ENCODE peak calls at places on chromosome 20, in ten cellular contexts. One of them, this sample, is unnamed.

GRCh38 chr20:13839421-13840092 is 54.7 kb downstream of the NDUFAF5 start:
- DNase-seq in hepatocyte: no peak
- DNase-seq in GM23338: no peak
- DNase-seq in small intestine: no peak
- DNase-seq in GM23248: peak; percentile 91
- DNase-seq in HCT116: no peak
- DNase-seq in pancreas: no peak
- DNase-seq in aorta: no peak
- DNase-seq in lower lobe of right lung: no peak
- DNase-seq in IMR-90: peak; percentile 41
- DNase-seq in this sample: no peak

GRCh38 chr20:19115581-19115980 is 96.9 kb upstream of the SLC24A3 start:
- DNase-seq in hepatocyte: no peak
- DNase-seq in GM23338: no peak
- DNase-seq in small intestine: no peak
- DNase-seq in GM23248: no peak
- DNase-seq in HCT116: no peak
- DNase-seq in pancreas: no peak
- DNase-seq in aorta: no peak
- DNase-seq in lower lobe of right lung: no peak
- DNase-seq in IMR-90: no peak
- DNase-seq in this sample: peak; percentile 58

GRCh38 chr20:23048283-23049200 is 930 bp downstream of the THBD start:
- DNase-seq in hepatocyte: peak; percentile 76
- DNase-seq in GM23338: peak; percentile 84
- DNase-seq in small intestine: peak; percentile 24
- DNase-seq in GM23248: peak; percentile 78
- DNase-seq in HCT116: no peak
- DNase-seq in pancreas: no peak
- DNase-seq in aorta: peak; percentile 89
- DNase-seq in lower lobe of right lung: peak; percentile 89
- DNase-seq in IMR-90: peak; percentile 1
- DNase-seq in this sample: no peak

GRCh38 chr20:57243480-57244220 is 22.8 kb downstream of the BMP7 start:
- DNase-seq in hepatocyte: no peak
- DNase-seq in GM23338: no peak
- DNase-seq in small intestine: no peak
- DNase-seq in GM23248: no peak
- DNase-seq in HCT116: no peak
- DNase-seq in pancreas: no peak
- DNase-seq in aorta: no peak
- DNase-seq in lower lobe of right lung: no peak
- DNase-seq in IMR-90: no peak
- DNase-seq in this sample: no peak

GRCh38 chr20:41407617-41408016 is 41.0 kb upstream of the EMILIN3 start:
- DNase-seq in hepatocyte: no peak
- DNase-seq in GM23338: no peak
- DNase-seq in small intestine: no peak
- DNase-seq in GM23248: no peak
- DNase-seq in HCT116: no peak
- DNase-seq in pancreas: no peak
- DNase-seq in aorta: no peak
- DNase-seq in lower lobe of right lung: no peak
- DNase-seq in IMR-90: no peak
- DNase-seq in this sample: no peak

GRCh38 chr20:9889270-9889981 is 50.5 kb upstream of the PAK5 start:
- DNase-seq in hepatocyte: no peak
- DNase-seq in GM23338: no peak
- DNase-seq in small intestine: peak; percentile 66
- DNase-seq in GM23248: no peak
- DNase-seq in HCT116: no peak
- DNase-seq in pancreas: no peak
- DNase-seq in aorta: no peak
- DNase-seq in lower lobe of right lung: no peak
- DNase-seq in IMR-90: no peak
- DNase-seq in this sample: no peak

GRCh38 chr20:51966296-51966971 is 164.1 kb upstream of the SALL4 start:
- DNase-seq in hepatocyte: peak; percentile 75
- DNase-seq in GM23338: peak; percentile 95
- DNase-seq in small intestine: peak; percentile 53
- DNase-seq in GM23248: peak; percentile 79
- DNase-seq in HCT116: peak; percentile 81
- DNase-seq in pancreas: peak; percentile 23
- DNase-seq in aorta: no peak
- DNase-seq in lower lobe of right lung: no peak
- DNase-seq in IMR-90: peak; percentile 63
- DNase-seq in this sample: no peak

GRCh38 chr20:57703013-57703412 is 6.8 kb downstream of the PMEPA1 start:
- DNase-seq in hepatocyte: no peak
- DNase-seq in GM23338: no peak
- DNase-seq in small intestine: no peak
- DNase-seq in GM23248: no peak
- DNase-seq in HCT116: no peak
- DNase-seq in pancreas: no peak
- DNase-seq in aorta: no peak
- DNase-seq in lower lobe of right lung: no peak
- DNase-seq in IMR-90: no peak
- DNase-seq in this sample: no peak

GRCh38 chr20:43731927-43732326 is 5.1 kb upstream of the GTSF1L start:
- DNase-seq in hepatocyte: no peak
- DNase-seq in GM23338: no peak
- DNase-seq in small intestine: no peak
- DNase-seq in GM23248: no peak
- DNase-seq in HCT116: no peak
- DNase-seq in pancreas: no peak
- DNase-seq in aorta: peak; percentile 55
- DNase-seq in lower lobe of right lung: no peak
- DNase-seq in IMR-90: no peak
- DNase-seq in this sample: no peak

GRCh38 chr20:35699127-35699913 is at the start of the genes NFS1 and ROMO1:
- DNase-seq in hepatocyte: peak; percentile 95
- DNase-seq in GM23338: peak; percentile 95
- DNase-seq in small intestine: peak; percentile 80
- DNase-seq in GM23248: peak; percentile 96
- DNase-seq in HCT116: peak; percentile 56
- DNase-seq in pancreas: peak; percentile 74
- DNase-seq in aorta: peak; percentile 96
- DNase-seq in lower lobe of right lung: peak; percentile 91
- DNase-seq in IMR-90: peak; percentile 76
- DNase-seq in this sample: peak; percentile 86

GRCh38 chr20:55160022-55160421 is 684.6 kb downstream of the DOK5 start:
- DNase-seq in hepatocyte: peak; percentile 10
- DNase-seq in GM23338: no peak
- DNase-seq in small intestine: no peak
- DNase-seq in GM23248: no peak
- DNase-seq in HCT116: no peak
- DNase-seq in pancreas: no peak
- DNase-seq in aorta: no peak
- DNase-seq in lower lobe of right lung: no peak
- DNase-seq in IMR-90: no peak
- DNase-seq in this sample: no peak

GRCh38 chr20:59518881-59519706 is 85.2 kb upstream of the PHACTR3 start:
- DNase-seq in hepatocyte: peak; percentile 82
- DNase-seq in GM23338: peak; percentile 85
- DNase-seq in small intestine: peak; percentile 65
- DNase-seq in GM23248: peak; percentile 64
- DNase-seq in HCT116: peak; percentile 51
- DNase-seq in pancreas: peak; percentile 51
- DNase-seq in aorta: no peak
- DNase-seq in lower lobe of right lung: no peak
- DNase-seq in IMR-90: peak; percentile 47
- DNase-seq in this sample: no peak

GRCh38 chr20:19881990-19882389 is 123.9 kb downstream of the RIN2 start:
- DNase-seq in hepatocyte: no peak
- DNase-seq in GM23338: no peak
- DNase-seq in small intestine: no peak
- DNase-seq in GM23248: no peak
- DNase-seq in HCT116: no peak
- DNase-seq in pancreas: no peak
- DNase-seq in aorta: no peak
- DNase-seq in lower lobe of right lung: no peak
- DNase-seq in IMR-90: no peak
- DNase-seq in this sample: no peak

GRCh38 chr20:61353261-61353995 is 101.4 kb downstream of the CDH4 start:
- DNase-seq in hepatocyte: no peak
- DNase-seq in GM23338: no peak
- DNase-seq in small intestine: no peak
- DNase-seq in GM23248: peak; percentile 9
- DNase-seq in HCT116: no peak
- DNase-seq in pancreas: no peak
- DNase-seq in aorta: no peak
- DNase-seq in lower lobe of right lung: no peak
- DNase-seq in IMR-90: peak; percentile 37
- DNase-seq in this sample: no peak

GRCh38 chr20:45230631-45231030 is 9.5 kb downstream of the SEMG2 start:
- DNase-seq in hepatocyte: no peak
- DNase-seq in GM23338: peak; percentile 4
- DNase-seq in small intestine: no peak
- DNase-seq in GM23248: no peak
- DNase-seq in HCT116: no peak
- DNase-seq in pancreas: no peak
- DNase-seq in aorta: no peak
- DNase-seq in lower lobe of right lung: no peak
- DNase-seq in IMR-90: no peak
- DNase-seq in this sample: no peak
- H3K4me3 ChIP-seq in hepatocyte: no peak overlapping the region
- H3K4me3 ChIP-seq in GM23338: no peak overlapping the region
- H3K4me3 ChIP-seq in small intestine: no peak overlapping the region
- H3K4me3 ChIP-seq in GM23248: no peak overlapping the region
- H3K4me3 ChIP-seq in HCT116: no peak overlapping the region
- H3K4me3 ChIP-seq in pancreas: no peak overlapping the region
- H3K4me3 ChIP-seq in aorta: no peak overlapping the region
- H3K4me3 ChIP-seq in lower lobe of right lung: no peak overlapping the region
- H3K4me3 ChIP-seq in IMR-90: no peak overlapping the region
- H3K4me3 ChIP-seq in this sample: no peak overlapping the region

DNA sequence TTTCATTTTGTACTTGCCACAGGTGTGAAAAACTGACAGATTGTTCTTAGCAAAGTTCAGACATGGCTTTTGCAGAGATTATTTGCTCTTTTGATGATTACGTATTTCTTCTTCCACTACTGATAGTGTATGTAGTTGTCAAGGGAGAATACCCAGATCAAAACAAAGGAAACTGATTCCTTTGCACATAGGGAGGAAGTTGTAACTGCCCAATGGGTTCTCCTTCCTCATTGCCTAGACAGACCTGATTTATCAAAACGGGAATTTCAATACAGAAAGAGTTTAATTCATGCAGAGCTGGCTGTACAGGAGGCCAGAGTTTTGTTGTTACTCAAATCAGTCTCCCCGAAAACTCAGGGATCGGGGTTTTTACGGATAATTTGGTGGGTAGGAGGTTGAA is 214.7 kb downstream of the BCAS1 start:
- DNase-seq in hepatocyte: no peak
- DNase-seq in GM23338: no peak
- DNase-seq in small intestine: no peak
- DNase-seq in GM23248: no peak
- DNase-seq in HCT116: no peak
- DNase-seq in pancreas: no peak
- DNase-seq in aorta: no peak
- DNase-seq in lower lobe of right lung: no peak
- DNase-seq in IMR-90: no peak
- DNase-seq in this sample: no peak
- H3K27ac ChIP-seq in hepatocyte: no peak overlapping the region
- H3K27ac ChIP-seq in GM23338: no peak overlapping the region
- H3K27ac ChIP-seq in small intestine: peak overlapping the region; percentile 38
- H3K27ac ChIP-seq in GM23248: no peak overlapping the region
- H3K27ac ChIP-seq in HCT116: no peak overlapping the region
- H3K27ac ChIP-seq in pancreas: no peak overlapping the region
- H3K27ac ChIP-seq in aorta: no peak overlapping the region
- H3K27ac ChIP-seq in lower lobe of right lung: peak overlapping the region; percentile 3
- H3K27ac ChIP-seq in IMR-90: no peak overlapping the region
- H3K27ac ChIP-seq in this sample: no peak overlapping the region

DNA sequence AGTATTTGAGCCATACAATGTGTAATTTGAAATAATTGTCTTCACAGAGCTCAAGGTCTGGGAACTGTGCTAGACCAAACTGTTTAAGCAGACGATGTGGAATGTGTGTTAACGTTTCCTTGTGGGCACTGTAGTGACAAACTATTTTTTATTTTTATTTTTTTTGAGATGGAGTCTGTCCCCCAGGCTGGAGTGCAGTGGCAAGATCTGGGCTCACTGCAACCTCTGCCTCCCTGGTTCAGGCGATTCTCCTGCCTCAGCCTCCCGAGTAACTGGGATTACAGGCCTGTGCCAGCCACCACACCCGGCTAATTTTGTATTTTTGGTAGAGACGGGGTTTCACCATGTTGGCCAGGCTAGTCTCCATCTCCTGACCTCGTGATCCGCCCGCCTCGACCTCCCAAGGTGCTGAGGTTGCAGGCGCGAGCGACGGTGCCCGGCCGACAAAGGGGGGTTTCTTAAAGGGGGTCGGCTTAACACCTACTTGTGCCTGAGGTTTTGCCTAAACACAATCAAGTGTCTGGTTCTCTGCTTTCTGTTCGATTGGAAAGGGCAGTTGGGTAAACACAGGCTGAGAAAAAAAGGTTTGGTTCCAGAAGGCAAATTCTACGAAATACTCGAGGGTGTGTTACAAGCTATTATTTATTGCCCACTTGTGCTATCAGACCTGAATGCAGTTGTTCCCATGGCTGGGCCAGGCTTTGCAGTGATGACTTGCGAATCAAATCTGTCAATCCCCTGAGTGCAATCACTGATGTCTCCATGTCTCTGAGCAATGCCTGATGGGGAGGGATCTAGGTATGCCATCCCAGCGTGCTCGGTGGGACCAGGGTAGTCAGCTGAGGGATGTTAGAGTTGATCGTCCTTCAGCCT is 1.3 kb downstream of the NOP56 start:
- DNase-seq in hepatocyte: no peak
- DNase-seq in GM23338: no peak
- DNase-seq in small intestine: no peak
- DNase-seq in GM23248: no peak
- DNase-seq in HCT116: no peak
- DNase-seq in pancreas: no peak
- DNase-seq in aorta: no peak
- DNase-seq in lower lobe of right lung: no peak
- DNase-seq in IMR-90: no peak
- DNase-seq in this sample: no peak
- H3K4me3 ChIP-seq in hepatocyte: peak overlapping the region; percentile 86
- H3K4me3 ChIP-seq in GM23338: peak overlapping the region; percentile 99
- H3K4me3 ChIP-seq in small intestine: peak overlapping the region; percentile 72
- H3K4me3 ChIP-seq in GM23248: peak overlapping the region; percentile 89
- H3K4me3 ChIP-seq in HCT116: peak overlapping the region; percentile 98
- H3K4me3 ChIP-seq in pancreas: peak overlapping the region; percentile 91
- H3K4me3 ChIP-seq in aorta: peak overlapping the region; percentile 20
- H3K4me3 ChIP-seq in lower lobe of right lung: peak overlapping the region; percentile 97
- H3K4me3 ChIP-seq in IMR-90: peak overlapping the region; percentile 90
- H3K4me3 ChIP-seq in this sample: peak overlapping the region; percentile 54

DNA sequence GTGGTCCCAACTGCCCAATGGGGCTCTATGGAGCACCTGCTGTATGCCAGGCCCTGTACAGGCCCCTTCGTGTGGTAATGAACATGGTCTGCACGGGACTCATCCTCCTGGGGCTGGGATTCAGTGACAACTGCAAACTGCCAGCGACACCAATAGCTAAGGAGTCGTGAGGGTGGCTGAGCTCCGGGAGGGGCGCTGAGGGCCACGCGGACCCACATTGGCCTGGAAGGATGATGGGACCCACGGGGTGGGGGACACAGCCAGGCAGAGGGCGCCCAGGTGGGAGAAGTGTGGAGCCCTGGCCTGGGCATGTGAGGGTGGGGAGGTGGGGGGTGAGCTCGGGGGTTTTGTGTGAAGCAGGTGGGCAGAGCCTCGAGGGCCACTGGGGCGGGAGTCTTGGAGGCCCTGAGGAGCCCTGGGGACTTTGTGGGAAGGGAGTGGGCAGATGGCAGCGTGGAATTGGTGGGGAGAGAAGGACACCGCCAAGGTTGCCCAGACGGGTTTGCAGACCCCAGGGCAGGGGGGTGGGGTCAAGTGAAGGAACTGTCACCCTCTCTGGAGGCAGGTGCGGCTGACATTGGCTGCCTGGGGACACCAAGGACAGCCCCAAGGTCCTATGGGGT is 22.5 kb downstream of the GATA5 start:
- DNase-seq in hepatocyte: no peak
- DNase-seq in GM23338: no peak
- DNase-seq in small intestine: no peak
- DNase-seq in GM23248: no peak
- DNase-seq in HCT116: no peak
- DNase-seq in pancreas: no peak
- DNase-seq in aorta: no peak
- DNase-seq in lower lobe of right lung: no peak
- DNase-seq in IMR-90: no peak
- DNase-seq in this sample: no peak
- H3K27ac ChIP-seq in hepatocyte: no peak overlapping the region
- H3K27ac ChIP-seq in GM23338: no peak overlapping the region
- H3K27ac ChIP-seq in small intestine: no peak overlapping the region
- H3K27ac ChIP-seq in GM23248: no peak overlapping the region
- H3K27ac ChIP-seq in HCT116: no peak overlapping the region
- H3K27ac ChIP-seq in pancreas: no peak overlapping the region
- H3K27ac ChIP-seq in aorta: no peak overlapping the region
- H3K27ac ChIP-seq in lower lobe of right lung: no peak overlapping the region
- H3K27ac ChIP-seq in IMR-90: no peak overlapping the region
- H3K27ac ChIP-seq in this sample: no peak overlapping the region

This sample was measured in vagina.